ENCODE peak calls at places on chromosomes 7 and 10, in five cellular contexts. One of them, this sample, is unnamed.
A peak's percentile ranks its signal among the peaks of the same experiment; 100 is the strongest.

GRCh38 chr7:138449580-138449979 is 10.5 kb upstream of the TRIM24 start:
- DNase-seq in GM03348: no peak
- DNase-seq in AG20443: no peak
- DNase-seq in nucleus accumbens: no peak
- DNase-seq in KG1: no peak
- DNase-seq in this sample: no peak

GRCh38 chr10:105538933-105539332 is 897.8 kb downstream of the SORCS3 start:
- DNase-seq in GM03348: no peak
- DNase-seq in AG20443: no peak
- DNase-seq in nucleus accumbens: no peak
- DNase-seq in KG1: no peak
- DNase-seq in this sample: no peak

GRCh38 chr7:101625076-101625914 is 3.8 kb downstream of the MYL10 start:
- DNase-seq in GM03348: peak; percentile 50
- DNase-seq in AG20443: peak; percentile 63
- DNase-seq in nucleus accumbens: no peak
- DNase-seq in KG1: no peak
- DNase-seq in this sample: no peak

GRCh38 chr10:122671355-122671754 is 28.3 kb downstream of the C10orf120 start:
- DNase-seq in GM03348: no peak
- DNase-seq in AG20443: no peak
- DNase-seq in nucleus accumbens: no peak
- DNase-seq in KG1: no peak
- DNase-seq in this sample: no peak

GRCh38 chr10:110487411-110488123 is 10.1 kb upstream of the DUSP5 start:
- DNase-seq in GM03348: no peak
- DNase-seq in AG20443: no peak
- DNase-seq in nucleus accumbens: no peak
- DNase-seq in KG1: no peak
- DNase-seq in this sample: no peak

GRCh38 chr7:94336009-94336408 is 58.7 kb upstream of the COL1A2 start:
- DNase-seq in GM03348: no peak
- DNase-seq in AG20443: no peak
- DNase-seq in nucleus accumbens: no peak
- DNase-seq in KG1: no peak
- DNase-seq in this sample: no peak

GRCh38 chr10:15879058-15879457 is 18.8 kb upstream of the MINDY3 start:
- DNase-seq in GM03348: peak; percentile 70
- DNase-seq in AG20443: peak; percentile 60
- DNase-seq in nucleus accumbens: no peak
- DNase-seq in KG1: peak; percentile 12
- DNase-seq in this sample: no peak

GRCh38 chr7:101550641-101551531 is 78.2 kb downstream of the MYL10 start:
- DNase-seq in GM03348: no peak
- DNase-seq in AG20443: peak; percentile 67
- DNase-seq in nucleus accumbens: no peak
- DNase-seq in KG1: no peak
- DNase-seq in this sample: no peak

GRCh38 chr10:11729790-11730315 is 12.3 kb upstream of the ECHDC3 start:
- DNase-seq in GM03348: no peak
- DNase-seq in AG20443: no peak
- DNase-seq in nucleus accumbens: no peak
- DNase-seq in KG1: no peak
- DNase-seq in this sample: no peak

GRCh38 chr7:153190452-153190851 is 430.9 kb downstream of the ACTR3B start:
- DNase-seq in GM03348: no peak
- DNase-seq in AG20443: no peak
- DNase-seq in nucleus accumbens: no peak
- DNase-seq in KG1: no peak
- DNase-seq in this sample: no peak